ENCODE peak calls at places on chromosomes 16 and 17, in ten cellular contexts. H is endothelial cell of umbilical vein; K is NCI-H774; U is activated T-helper 1 cell treated with anti-CD3 and anti-CD28 coated beads, Interleukin-2, amount 50 U/mL, for 16 hours; N is NCI-H510A treated with DMSO at 0.1 percent for 48 hours; M is neural crest cell; P is left ventricle myocardium inferior; R is activated CD8-positive, alpha-beta memory T cell treated with anti-CD3 and anti-CD28 coated beads for 1 hour; G is cardiac fibroblast; W is HFFc6. J is an unnamed sample.

GRCh38 chr16:72125635-72126428 is 32.2 kb downstream of the DHX38 start:
- DNase-seq in H (no peak), K (no peak), U (no peak), N (no peak), M (no peak), P (no peak), R (no peak), G (no peak), W (no peak), J (no peak)

GRCh38 chr17:81163703-81164413 is 1.4 kb upstream of the PVALEF start:
- DNase-seq in H (no peak), K (no peak), U (no peak), N (no peak), M (no peak), P (no peak), R (no peak), G (no peak), W (no peak), J (no peak)

GRCh38 chr17:45432405-45433113 is at the start of gene ARHGAP27:
- DNase-seq in H (peak), K (no peak), U (no peak), N (peak), M (no peak), P (peak), R (no peak), G (no peak), W (no peak), J (no peak)

GRCh38 chr17:42312285-42313130 is 24.2 kb downstream of the STAT5A start:
- DNase-seq in H (peak), K (no peak), U (peak), N (peak), M (peak), P (peak), R (peak), G (peak), W (peak), J (peak)

GRCh38 chr17:52170963-52171572 is 12.6 kb upstream of the CA10 start:
- DNase-seq in H (no peak), K (peak), U (no peak), N (peak), M (peak), P (no peak), R (no peak), G (peak), W (no peak), J (no peak)

GRCh38 chr16:26598989-26599785 is 467.5 kb upstream of the C16orf82 start:
- DNase-seq in H (no peak), K (no peak), U (no peak), N (no peak), M (no peak), P (no peak), R (no peak), G (no peak), W (no peak), J (no peak)

GRCh38 chr17:2485543-2485942 is 26.1 kb downstream of the METTL16 start:
- DNase-seq in H (no peak), K (no peak), U (no peak), N (no peak), M (no peak), P (no peak), R (no peak), G (peak), W (no peak), J (peak)

GRCh38 chr16:54128629-54129230 is 157.9 kb downstream of the IRX3 start:
- DNase-seq in H (no peak), K (no peak), U (no peak), N (no peak), M (no peak), P (no peak), R (no peak), G (no peak), W (no peak), J (no peak)

GRCh38 chr17:76104140-76104895 is 731 bp upstream of the EXOC7 start:
- DNase-seq in H (no peak), K (no peak), U (no peak), N (no peak), M (no peak), P (no peak), R (no peak), G (no peak), W (no peak), J (no peak)

GRCh38 chr17:7330099-7331015 is 1.2 kb upstream of the NEURL4 start:
- DNase-seq in H (no peak), K (peak), U (peak), N (peak), M (peak), P (peak), R (peak), G (peak), W (peak), J (peak)

GRCh38 chr16:27273670-27274522 is 5.3 kb upstream of the NSMCE1 start:
- DNase-seq in H (no peak), K (no peak), U (no peak), N (no peak), M (no peak), P (no peak), R (no peak), G (no peak), W (peak), J (no peak)

GRCh38 chr16:4316732-4317461 is 1.0 kb downstream of the GLIS2 start:
- DNase-seq in H (peak), K (peak), U (no peak), N (peak), M (no peak), P (peak), R (no peak), G (peak), W (no peak), J (peak)

GRCh38 chr17:39623356-39623950 is 3.3 kb upstream of the PPP1R1B start:
- DNase-seq in H (peak), K (peak), U (peak), N (peak), M (peak), P (peak), R (peak), G (peak), W (peak), J (peak)

GRCh38 chr17:38333635-38334295 is 10.0 kb downstream of the GPR179 start:
- DNase-seq in H (peak), K (peak), U (no peak), N (peak), M (peak), P (no peak), R (no peak), G (peak), W (no peak), J (no peak)

GRCh38 chr17:231966-232807 is 50.7 kb upstream of the DOC2B start:
- DNase-seq in H (no peak), K (no peak), U (no peak), N (no peak), M (no peak), P (peak), R (no peak), G (no peak), W (no peak), J (no peak)

GRCh38 chr16:11273721-11274324 is 394 bp upstream of the PRM3 start:
- DNase-seq in H (no peak), K (no peak), U (no peak), N (no peak), M (peak), P (no peak), R (no peak), G (no peak), W (no peak), J (no peak)

GRCh38 chr17:4305224-4305623 is 41.4 kb upstream of the ANKFY1 start:
- DNase-seq in H (no peak), K (no peak), U (no peak), N (no peak), M (no peak), P (no peak), R (no peak), G (no peak), W (no peak), J (no peak)

GRCh38 chr16:81164481-81164880 is 68.3 kb upstream of the GCSH start:
- DNase-seq in H (no peak), K (no peak), U (no peak), N (no peak), M (no peak), P (no peak), R (no peak), G (no peak), W (no peak), J (no peak)

GRCh38 chr16:55478827-55479559 is at the start of gene MMP2:
- DNase-seq in H (peak), K (no peak), U (no peak), N (peak), M (peak), P (peak), R (no peak), G (peak), W (peak), J (peak)

GRCh38 chr16:86464044-86464443 is 46.3 kb upstream of the FOXF1 start:
- DNase-seq in H (no peak), K (no peak), U (no peak), N (no peak), M (no peak), P (no peak), R (no peak), G (no peak), W (no peak), J (no peak)

GRCh38 chr16:52494621-52495020 is 52.3 kb downstream of the TOX3 start:
- DNase-seq in H (no peak), K (peak), U (no peak), N (no peak), M (no peak), P (no peak), R (no peak), G (no peak), W (no peak), J (no peak)

GRCh38 chr17:45425125-45425983 is 7.3 kb downstream of the ARHGAP27 start:
- DNase-seq in H (no peak), K (peak), U (no peak), N (peak), M (peak), P (peak), R (no peak), G (peak), W (peak), J (no peak)

GRCh38 chr17:4900231-4901107 is 1.1 kb downstream of the C17orf107 start:
- DNase-seq in H (no peak), K (no peak), U (no peak), N (no peak), M (no peak), P (no peak), R (no peak), G (no peak), W (no peak), J (no peak)

GRCh38 chr17:3695129-3695722 is 729 bp downstream of the P2RX5 start:
- DNase-seq in H (no peak), K (no peak), U (no peak), N (no peak), M (no peak), P (peak), R (no peak), G (no peak), W (no peak), J (no peak)

J was measured in fibroblast of gingiva.